ENCODE peak calls at places on chromosomes 5 and 9, in six cellular contexts. J is thyroid gland, L is fibroblast of mammary gland, A is A549, B is Peyer's patch, W is GM23338. F is an unnamed sample.

GRCh38 chr9:119368681-119369581 is at the start of gene BRINP1:
- DNase-seq in A (peak), J (peak), B (no peak), L (peak), W (peak), F (no peak)

GRCh38 chr5:39697891-39698290 is 273.1 kb upstream of the DAB2 start:
- DNase-seq in A (no peak), J (no peak), L (no peak), B (no peak), W (no peak), F (no peak)

GRCh38 chr5:179322071-179323025 is 22.9 kb downstream of the ADAMTS2 start:
- DNase-seq in J (no peak), B (no peak), W (no peak), L (no peak), A (no peak), F (no peak)

GRCh38 chr5:178305801-178306200 is 73.2 kb upstream of the PHYKPL start:
- DNase-seq in W (no peak), B (no peak), L (no peak), J (peak), A (no peak), F (no peak)

GRCh38 chr5:52728201-52728600 is 59.5 kb upstream of the ITGA1 start:
- DNase-seq in B (no peak), W (no peak), A (no peak), J (no peak), L (no peak), F (no peak)

GRCh38 chr5:90585337-90585986 is 26.9 kb downstream of the ADGRV1 start:
- DNase-seq in J (no peak), A (no peak), B (no peak), L (no peak), W (peak), F (no peak)

GRCh38 chr5:43225649-43226245 is 33.7 kb downstream of the NIM1K start:
- DNase-seq in W (no peak), J (no peak), A (no peak), L (no peak), B (no peak), F (no peak)

GRCh38 chr5:132754947-132755346 is 7.7 kb downstream of the CCNI2 start:
- DNase-seq in L (peak), J (no peak), B (no peak), W (peak), A (no peak), F (no peak)

GRCh38 chr9:69452110-69452780 is 127.2 kb downstream of the ENTREP1 start:
- DNase-seq in J (peak), A (no peak), L (no peak), B (no peak), W (no peak), F (no peak)

GRCh38 chr9:33820231-33820745 is 3.3 kb downstream of the UBE2R2 start:
- DNase-seq in A (no peak), J (no peak), L (no peak), B (no peak), W (no peak), F (no peak)
- H3K4me3 ChIP-seq in A (no peak), J (no peak), L (no peak), B (no peak), W (no peak), F (peak)

GRCh38 chr5:95235439-95235982 is 49.4 kb downstream of the MCTP1 start:
- DNase-seq in B (no peak), J (no peak), A (no peak), L (no peak), W (no peak), F (no peak)

GRCh38 chr5:95241635-95242034 is 43.3 kb downstream of the MCTP1 start:
- DNase-seq in B (no peak), L (no peak), A (no peak), W (no peak), J (no peak), F (no peak)

GRCh38 chr5:95241155-95241554 is 43.7 kb downstream of the MCTP1 start:
- DNase-seq in L (no peak), A (no peak), B (no peak), J (no peak), W (no peak), F (no peak)

GRCh38 chr5:95237324-95237723 is 47.6 kb downstream of the MCTP1 start:
- DNase-seq in L (no peak), J (no peak), B (no peak), A (no peak), W (no peak), F (no peak)

GRCh38 chr5:95238560-95239325 is 46.2 kb downstream of the MCTP1 start:
- DNase-seq in A (no peak), W (no peak), B (no peak), L (peak), J (no peak), F (no peak)
- TF ChIP-seq CTCF in A (peak), W (peak), B (no peak), L (peak), J (no peak), F (no peak)

DNA sequence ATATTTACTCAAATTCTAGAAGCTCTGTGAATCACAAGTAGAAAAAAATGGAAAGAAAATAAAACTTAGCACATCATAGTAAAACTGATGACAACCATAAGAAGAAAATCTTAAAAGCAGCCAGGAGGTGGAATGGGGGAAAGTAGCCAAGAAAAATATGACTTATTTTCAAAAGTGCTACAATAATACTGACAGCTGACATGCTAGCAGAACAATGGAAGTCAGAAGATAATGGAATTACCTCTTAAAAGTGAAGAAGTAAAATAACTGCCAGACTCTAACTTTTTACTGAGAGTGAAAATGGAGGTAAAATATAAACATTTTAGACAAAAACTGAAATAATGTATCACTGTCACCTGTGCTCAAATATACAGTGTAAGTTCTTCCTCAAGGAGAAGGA is 532.2 kb upstream of the SGCD start:
- DNase-seq in J (no peak), W (peak), A (no peak), B (no peak), L (peak), F (no peak)
- H3K4me3 ChIP-seq in J (no peak), W (no peak), A (no peak), B (no peak), L (no peak), F (no peak)

DNA sequence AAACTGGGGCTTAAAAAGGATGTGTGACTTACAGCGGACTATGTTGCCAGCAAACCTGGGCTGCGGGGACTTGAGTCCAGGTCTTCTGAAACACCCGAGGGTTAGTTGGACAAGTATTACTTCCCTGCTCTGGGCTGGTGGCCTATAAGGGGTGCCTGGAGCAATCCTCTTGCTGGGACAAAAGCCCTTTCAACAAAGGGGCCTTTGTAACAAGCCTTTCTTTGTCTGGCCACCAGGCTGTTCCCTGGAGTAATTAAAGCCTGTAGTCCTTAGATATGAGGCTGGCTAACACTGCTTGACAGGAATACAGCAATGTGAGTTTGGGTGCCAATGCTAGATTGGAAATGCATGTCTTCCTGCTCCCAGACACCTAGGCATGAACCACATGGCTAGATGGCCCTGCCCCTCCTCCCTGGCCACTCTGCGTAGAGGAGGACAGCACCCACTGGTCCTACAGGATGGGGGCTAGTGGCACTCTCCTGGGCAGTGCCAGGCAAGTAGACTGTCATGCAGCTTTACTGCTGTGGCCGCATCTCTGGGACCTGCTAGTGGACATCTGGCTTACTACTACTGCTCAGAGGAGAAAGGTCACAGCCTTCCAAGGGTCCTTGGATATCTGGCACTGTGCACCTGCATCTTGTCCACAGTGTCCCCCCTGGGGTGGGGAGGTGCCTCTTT is 343.1 kb downstream of the ZSWIM6 start:
- DNase-seq in W (peak), A (no peak), J (no peak), B (no peak), L (no peak), F (no peak)
- TF ChIP-seq CTCF in W (peak), A (no peak), J (no peak), B (peak), L (no peak), F (no peak)

DNA sequence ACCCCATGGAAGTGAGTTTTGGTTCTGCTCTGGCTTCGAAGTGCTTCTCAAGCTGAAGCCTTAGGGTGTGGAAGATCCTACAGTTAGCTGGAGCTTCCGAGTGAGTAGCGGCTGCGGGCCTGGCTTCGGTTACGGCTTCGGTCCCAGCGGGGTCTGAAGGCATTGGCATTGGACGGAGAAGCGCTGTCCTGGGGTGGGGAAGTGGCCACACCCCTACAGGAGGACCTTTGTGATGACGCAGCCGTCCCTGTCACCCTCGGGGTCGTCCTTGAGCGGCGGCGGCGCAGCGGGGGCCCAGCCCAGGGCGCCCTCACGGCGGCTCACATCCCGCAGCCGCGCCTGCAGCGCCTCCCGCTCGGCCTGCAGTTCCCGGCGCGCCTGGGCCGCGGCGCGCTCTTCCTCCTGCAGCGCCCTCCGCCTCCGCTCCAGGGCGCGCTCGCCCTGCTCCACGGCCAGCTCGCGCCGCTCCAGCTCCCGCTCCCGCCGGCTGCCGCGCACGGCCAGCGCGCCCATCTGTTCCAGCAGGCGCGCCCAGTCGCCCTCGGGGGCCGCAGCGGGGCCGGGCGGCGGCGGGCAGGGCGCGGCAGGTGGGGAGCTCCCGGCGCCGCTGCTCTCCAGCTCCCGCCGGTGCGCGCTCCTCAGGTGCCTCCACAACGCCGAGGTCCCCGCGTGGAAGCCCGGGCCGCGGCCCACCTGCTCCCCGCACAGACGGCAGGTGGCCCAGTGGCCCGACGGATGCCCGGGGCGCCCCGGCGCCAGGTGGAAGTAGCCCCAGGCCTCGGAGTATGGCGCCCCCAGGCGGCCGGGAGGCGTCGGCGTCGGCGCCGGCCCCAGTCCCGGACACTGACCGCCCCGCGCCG is 9.9 kb downstream of the ZBED3 start:
- DNase-seq in L (peak), B (peak), J (peak), W (peak), A (peak), F (no peak)
- H3K4me3 ChIP-seq in L (peak), B (peak), J (no peak), W (peak), A (peak), F (peak)

GRCh38 chr5:129051283-129051682 is 43.3 kb upstream of the ISOC1 start:
- DNase-seq in B (no peak), L (no peak), A (no peak), W (no peak), J (no peak), F (no peak)

GRCh38 chr5:129057329-129057728 is 37.2 kb upstream of the ISOC1 start:
- DNase-seq in A (no peak), B (no peak), J (no peak), L (no peak), W (no peak), F (no peak)

GRCh38 chr5:129048509-129048908 is 46.0 kb upstream of the ISOC1 start:
- DNase-seq in A (no peak), L (no peak), B (no peak), W (no peak), J (no peak), F (no peak)

GRCh38 chr5:129049116-129049515 is 45.4 kb upstream of the ISOC1 start:
- DNase-seq in W (no peak), A (no peak), J (no peak), L (peak), B (no peak), F (no peak)

GRCh38 chr5:129053438-129053837 is 41.1 kb upstream of the ISOC1 start:
- DNase-seq in B (no peak), A (no peak), L (no peak), W (no peak), J (no peak), F (no peak)
- TF ChIP-seq CTCF in B (no peak), A (no peak), L (no peak), W (no peak), J (no peak), F (peak)

DNA sequence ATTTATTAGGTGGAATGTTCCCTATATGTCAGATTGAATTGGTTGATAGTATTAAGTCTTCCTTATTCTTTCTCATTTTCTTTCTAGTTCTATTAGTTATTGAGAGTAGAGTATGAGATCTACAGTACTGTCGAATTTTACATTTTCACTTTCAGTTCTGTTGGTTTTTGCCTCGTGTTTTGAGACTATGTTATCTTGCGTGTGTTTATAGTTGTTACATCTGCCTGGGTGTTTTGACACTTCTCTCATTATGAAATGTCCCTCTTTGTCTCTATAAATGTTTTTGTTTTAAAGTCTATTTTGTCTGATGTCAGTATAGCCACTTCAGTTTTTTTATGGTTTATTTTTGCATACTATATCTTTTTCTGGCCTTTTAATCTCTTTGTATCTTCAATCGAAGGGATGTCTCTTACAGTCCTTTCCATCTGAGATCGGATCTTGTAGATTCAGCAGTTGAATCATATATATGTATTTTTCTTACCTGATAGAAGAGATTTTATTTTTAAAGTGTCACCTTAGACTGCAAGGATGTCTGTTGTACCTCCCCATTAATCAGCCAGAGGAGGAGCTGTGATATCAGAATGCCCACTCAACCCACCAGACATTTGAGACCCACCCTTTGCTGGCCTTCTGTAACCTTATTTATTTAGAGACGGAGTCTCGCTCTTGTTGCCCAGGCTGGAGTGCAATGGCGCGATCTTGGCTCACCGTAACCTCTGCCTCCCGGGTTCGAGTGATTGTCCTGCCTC is 20.7 kb downstream of the EHMT1 start:
- DNase-seq in J (no peak), W (no peak), B (no peak), A (no peak), L (peak), F (no peak)
- H3K4me3 ChIP-seq in J (no peak), W (no peak), B (peak), A (no peak), L (no peak), F (no peak)

GRCh38 chr9:74777136-74777879 is 110.4 kb downstream of the TRPM6 start:
- DNase-seq in J (peak), B (peak), L (peak), A (peak), W (peak), F (no peak)
- TF ChIP-seq CTCF in J (peak), B (peak), L (peak), A (peak), W (peak), F (peak)

F was measured in keratinocyte.